ENCODE peak calls at places on chromosomes 16 and 17, in five cellular contexts. Q, T, K, B and L are unnamed samples.
A peak's percentile ranks its signal among the peaks of the same experiment; 100 is the strongest.

GRCh38 chr16:1192384-1193073 is 32.5 kb downstream of the TPSG1 start:
- DNase-seq in Q (no peak), T (no peak), K (no peak), B (no peak), L (no peak)

GRCh38 chr16:56636616-56637413 is 1.7 kb upstream of the MT1A start:
- DNase-seq in Q (no peak), T (no peak), K (no peak), B (no peak), L (no peak)

GRCh38 chr16:85451646-85452363 is 161.3 kb upstream of the GSE1 start:
- DNase-seq in Q (no peak), T (no peak), K (no peak), B (no peak), L (no peak)

GRCh38 chr16:70653406-70653805 is 7.0 kb downstream of the IL34 start:
- DNase-seq in Q (no peak), T (no peak), K (no peak), B (no peak), L (no peak)

GRCh38 chr17:58052951-58053715 is 30.1 kb upstream of the DYNLL2 start:
- DNase-seq in Q (no peak), T (no peak), K (no peak), B (no peak), L (no peak)

GRCh38 chr17:44909681-44910144 is 5.6 kb downstream of the GFAP start:
- DNase-seq in Q (no peak), T (no peak), K (no peak), B (no peak), L (no peak)

GRCh38 chr17:82051776-82052637 is at the start of the genes GPS1 and RFNG:
- DNase-seq in Q (peak; percentile 69), T (peak; percentile 63), K (peak; percentile 87), B (peak; percentile 58), L (no peak)

GRCh38 chr16:1538804-1539520 is 5.5 kb downstream of the TMEM204 start:
- DNase-seq in Q (no peak), T (no peak), K (no peak), B (no peak), L (no peak)

GRCh38 chr17:68794636-68795503 is 160.3 kb downstream of the ABCA8 start:
- DNase-seq in Q (peak; percentile 53), T (peak; percentile 79), K (no peak), B (peak; percentile 22), L (no peak)

GRCh38 chr17:21253646-21254441 is 634 bp upstream of the NATD1 start:
- DNase-seq in Q (no peak), T (no peak), K (no peak), B (no peak), L (no peak)

GRCh38 chr17:77280304-77280910 is 139.6 kb downstream of the SEC14L1 start:
- DNase-seq in Q (no peak), T (peak; percentile 89), K (no peak), B (no peak), L (no peak)

GRCh38 chr16:63442246-63442645 is 1406.0 kb upstream of the CDH8 start:
- DNase-seq in Q (peak; percentile 13), T (no peak), K (no peak), B (no peak), L (no peak)

GRCh38 chr16:54957403-54957802 is 26.7 kb downstream of the IRX5 start:
- DNase-seq in Q (no peak), T (peak; percentile 29), K (peak; percentile 70), B (no peak), L (peak; percentile 32)

GRCh38 chr17:69588739-69589334 is 174.3 kb downstream of the MAP2K6 start:
- DNase-seq in Q (no peak), T (no peak), K (no peak), B (no peak), L (no peak)

GRCh38 chr17:266701-267656 is 85.5 kb upstream of the DOC2B start:
- DNase-seq in Q (peak; percentile 81), T (peak; percentile 43), K (no peak), B (no peak), L (no peak)

GRCh38 chr16:23908790-23909189 is 73.0 kb downstream of the PRKCB start:
- DNase-seq in Q (no peak), T (no peak), K (no peak), B (no peak), L (no peak)

GRCh38 chr17:20961551-20961950 is 81.3 kb downstream of the USP22 start:
- DNase-seq in Q (no peak), T (no peak), K (no peak), B (no peak), L (no peak)

GRCh38 chr16:30700491-30700890 is 1.5 kb downstream of the SRCAP start:
- DNase-seq in Q (peak; percentile 57), T (peak; percentile 72), K (peak; percentile 64), B (no peak), L (no peak)

GRCh38 chr17:82019208-82019727 is 3.4 kb downstream of the CENPX start:
- DNase-seq in Q (no peak), T (no peak), K (no peak), B (no peak), L (no peak)

GRCh38 chr17:71405101-71405500 is 715.7 kb upstream of the SOX9 start:
- DNase-seq in Q (no peak), T (no peak), K (no peak), B (no peak), L (no peak)

GRCh38 chr17:53472586-53472985 is 350.1 kb upstream of the KIF2B start:
- DNase-seq in Q (no peak), T (peak; percentile 44), K (no peak), B (no peak), L (no peak)

GRCh38 chr17:57037401-57037800 is 47.6 kb upstream of the AKAP1 start:
- DNase-seq in Q (no peak), T (no peak), K (no peak), B (no peak), L (no peak)

GRCh38 chr17:7523033-7523432 is 25.8 kb upstream of the TNFSF12 start:
- DNase-seq in Q (no peak), T (peak; percentile 22), K (peak; percentile 15), B (peak; percentile 9), L (no peak)

GRCh38 chr16:28140788-28141618 is 70.8 kb downstream of the XPO6 start:
- DNase-seq in Q (peak; percentile 13), T (no peak), K (no peak), B (no peak), L (no peak)

GRCh38 chr17:81489012-81489968 is 23.3 kb downstream of the ACTG1 start:
- DNase-seq in Q (no peak), T (no peak), K (no peak), B (no peak), L (peak; percentile 28)

GRCh38 chr17:41455236-41455635 is 11.9 kb downstream of the KRT32 start:
- DNase-seq in Q (no peak), T (no peak), K (no peak), B (no peak), L (no peak)

GRCh38 chr17:60086822-60087591 is 8.3 kb upstream of the HEATR6 start:
- DNase-seq in Q (no peak), T (peak; percentile 38), K (no peak), B (no peak), L (no peak)

DNA sequence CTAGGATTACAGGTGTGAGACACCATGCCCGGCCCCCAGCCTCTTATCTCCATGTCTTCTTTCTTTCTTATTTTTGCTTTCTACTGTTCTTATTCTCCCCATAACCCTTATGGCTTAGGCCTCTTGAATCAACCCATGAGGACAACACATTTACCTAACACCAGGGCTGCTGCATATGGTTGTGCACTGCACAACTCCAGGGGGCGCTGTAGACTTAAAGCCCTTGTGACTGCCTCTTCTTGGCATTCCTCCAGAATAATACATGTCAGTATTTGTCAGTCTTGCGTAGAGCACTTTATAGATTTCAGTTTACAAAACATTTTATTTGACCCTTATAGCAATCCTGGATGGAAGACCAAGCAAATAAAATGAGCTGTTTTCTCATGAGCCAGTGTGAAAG is 225.0 kb upstream of the SALL1 start:
- DNase-seq in Q (no peak), T (no peak), K (no peak), B (no peak), L (no peak)
- TF ChIP-seq CTCF in Q (no peak), T (no peak), K (no peak), B (peak; percentile 28), L (no peak)

DNA sequence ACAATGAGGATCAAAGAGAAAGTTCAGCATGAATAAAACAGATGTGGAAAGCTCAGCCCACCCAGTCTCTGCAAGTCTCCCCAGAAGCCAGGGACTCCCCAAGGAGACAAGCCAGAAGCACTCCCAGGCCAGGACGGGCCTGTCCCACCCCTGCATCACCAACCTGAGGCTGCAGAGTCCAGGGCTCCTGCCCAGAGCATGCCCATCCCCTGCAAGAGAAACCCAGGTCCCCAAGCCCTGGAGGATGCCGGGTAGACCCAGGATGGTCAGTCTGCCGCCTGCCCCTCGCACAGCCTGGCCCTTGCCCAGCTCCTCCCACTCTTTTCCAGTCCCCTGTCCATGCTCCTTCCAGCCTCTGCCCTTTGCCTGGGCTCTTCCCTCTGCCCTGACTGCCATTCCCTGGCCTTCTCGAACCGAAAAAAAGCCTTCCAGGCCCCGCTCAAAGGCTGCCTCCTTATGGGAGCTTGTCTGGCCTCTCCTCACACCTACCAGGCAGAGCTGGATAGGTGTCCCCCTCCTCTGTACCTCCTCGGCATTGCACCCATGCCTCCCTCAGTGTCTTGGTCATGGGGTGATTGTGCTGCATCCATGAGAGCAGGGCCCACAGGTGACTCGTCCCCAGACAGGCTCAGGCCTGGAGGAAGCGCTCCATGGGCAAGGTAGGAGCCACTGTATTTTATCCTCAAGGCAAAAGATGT is 44.8 kb downstream of the BEAN1 start:
- DNase-seq in Q (no peak), T (no peak), K (no peak), B (no peak), L (no peak)
- TF ChIP-seq CTCF in Q (no peak), T (no peak), K (peak; percentile 3), B (no peak), L (no peak)

GRCh38 chr16:79764415-79765149 is 164.0 kb upstream of the MAF start:
- DNase-seq in Q (no peak), T (no peak), K (no peak), B (no peak), L (no peak)

GRCh38 chr16:79768594-79768993 is 168.1 kb upstream of the MAF start:
- DNase-seq in Q (no peak), T (no peak), K (no peak), B (no peak), L (no peak)

GRCh38 chr16:79769320-79770243 is 169.0 kb upstream of the MAF start:
- DNase-seq in Q (no peak), T (no peak), K (peak; percentile 16), B (no peak), L (no peak)

GRCh38 chr16:79770244-79771064 is 169.9 kb upstream of the MAF start:
- DNase-seq in Q (peak; percentile 88), T (peak; percentile 90), K (peak; percentile 97), B (peak; percentile 73), L (peak; percentile 86)

DNA sequence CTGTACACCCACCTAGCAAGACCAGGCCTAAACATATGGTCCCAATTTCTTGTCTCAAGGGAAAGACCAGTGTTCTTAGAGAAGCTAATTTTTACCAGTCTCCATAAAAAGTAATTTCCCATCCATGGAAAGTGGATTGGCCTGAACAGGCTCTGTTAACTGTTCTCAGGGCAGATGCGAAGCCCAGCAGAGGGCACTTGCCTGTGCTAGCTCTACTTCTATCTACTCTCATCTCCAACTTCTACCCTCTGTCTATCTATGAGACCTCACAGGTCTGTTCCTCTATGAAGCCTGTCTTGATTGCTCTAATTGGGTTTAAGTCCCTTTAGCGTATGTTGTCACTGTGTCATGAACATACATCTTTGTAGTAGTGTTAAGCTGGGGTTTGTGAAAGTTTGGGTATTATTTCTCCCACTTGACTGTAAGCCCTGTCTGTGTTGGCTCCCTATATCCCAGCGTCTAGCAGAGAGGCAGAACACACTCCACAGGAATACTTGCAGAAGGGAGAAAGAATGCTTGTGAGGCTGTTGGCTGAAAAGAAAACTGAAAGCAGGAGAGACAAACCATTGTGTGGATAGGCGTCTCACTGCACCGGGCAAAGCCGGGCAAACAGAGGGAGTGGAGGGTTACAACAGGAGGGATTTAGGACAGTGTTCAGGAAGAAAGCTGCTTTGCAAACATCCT is 167.2 kb upstream of the MAF start:
- DNase-seq in Q (no peak), T (peak; percentile 51), K (no peak), B (no peak), L (no peak)
- TF ChIP-seq CTCF in Q (no peak), T (peak; percentile 26), K (no peak), B (peak; percentile 34), L (no peak)

GRCh38 chr16:20181386-20181785 is 107.7 kb upstream of the GPR139 start:
- DNase-seq in Q (no peak), T (no peak), K (no peak), B (no peak), L (no peak)
- TF ChIP-seq CTCF in Q (no peak), T (no peak), K (no peak), B (no peak), L (no peak)